ENCODE peak calls at places on chromosomes 12 and 14, in nine cellular contexts. One of them, this sample, is unnamed.

GRCh38 chr12:113271853-113272561 is 50.7 kb downstream of the TPCN1 start:
- DNase-seq in kidney: peak
- DNase-seq in endothelial cell of umbilical vein: no peak
- DNase-seq in CD4-positive, alpha-beta memory T cell: no peak
- DNase-seq in PC-9: no peak
- DNase-seq in fibroblast of pulmonary artery: peak
- DNase-seq in epithelial cell of proximal tubule: peak
- DNase-seq in HCT116: no peak
- DNase-seq in lower lobe of right lung: peak
- DNase-seq in this sample: no peak

GRCh38 chr12:64893961-64894360 is 69.5 kb downstream of the TBC1D30 start:
- DNase-seq in kidney: no peak
- DNase-seq in endothelial cell of umbilical vein: peak
- DNase-seq in CD4-positive, alpha-beta memory T cell: no peak
- DNase-seq in PC-9: no peak
- DNase-seq in fibroblast of pulmonary artery: peak
- DNase-seq in epithelial cell of proximal tubule: no peak
- DNase-seq in HCT116: no peak
- DNase-seq in lower lobe of right lung: no peak
- DNase-seq in this sample: no peak

GRCh38 chr14:61470261-61470953 is 149.0 kb downstream of the PRKCH start:
- DNase-seq in kidney: no peak
- DNase-seq in endothelial cell of umbilical vein: peak
- DNase-seq in CD4-positive, alpha-beta memory T cell: no peak
- DNase-seq in PC-9: no peak
- DNase-seq in fibroblast of pulmonary artery: peak
- DNase-seq in epithelial cell of proximal tubule: no peak
- DNase-seq in HCT116: no peak
- DNase-seq in lower lobe of right lung: no peak
- DNase-seq in this sample: no peak

GRCh38 chr12:16119618-16120017 is 157.9 kb downstream of the SLC15A5 start:
- DNase-seq in kidney: no peak
- DNase-seq in endothelial cell of umbilical vein: no peak
- DNase-seq in CD4-positive, alpha-beta memory T cell: no peak
- DNase-seq in PC-9: no peak
- DNase-seq in fibroblast of pulmonary artery: no peak
- DNase-seq in epithelial cell of proximal tubule: no peak
- DNase-seq in HCT116: no peak
- DNase-seq in lower lobe of right lung: no peak
- DNase-seq in this sample: no peak

GRCh38 chr12:5806376-5807089 is 138.5 kb downstream of the ANO2 start:
- DNase-seq in kidney: no peak
- DNase-seq in endothelial cell of umbilical vein: no peak
- DNase-seq in CD4-positive, alpha-beta memory T cell: no peak
- DNase-seq in PC-9: no peak
- DNase-seq in fibroblast of pulmonary artery: no peak
- DNase-seq in epithelial cell of proximal tubule: no peak
- DNase-seq in HCT116: no peak
- DNase-seq in lower lobe of right lung: peak
- DNase-seq in this sample: no peak

GRCh38 chr12:80400591-80400991 is 43.4 kb upstream of the PTPRQ start:
- DNase-seq in kidney: peak
- DNase-seq in endothelial cell of umbilical vein: peak
- DNase-seq in CD4-positive, alpha-beta memory T cell: no peak
- DNase-seq in PC-9: no peak
- DNase-seq in fibroblast of pulmonary artery: peak
- DNase-seq in epithelial cell of proximal tubule: no peak
- DNase-seq in HCT116: no peak
- DNase-seq in lower lobe of right lung: no peak
- DNase-seq in this sample: peak

GRCh38 chr14:56903304-56904021 is 93.2 kb upstream of the OTX2 start:
- DNase-seq in kidney: no peak
- DNase-seq in endothelial cell of umbilical vein: no peak
- DNase-seq in CD4-positive, alpha-beta memory T cell: no peak
- DNase-seq in PC-9: no peak
- DNase-seq in fibroblast of pulmonary artery: no peak
- DNase-seq in epithelial cell of proximal tubule: no peak
- DNase-seq in HCT116: no peak
- DNase-seq in lower lobe of right lung: no peak
- DNase-seq in this sample: no peak

GRCh38 chr12:26826437-26826836 is 6.6 kb downstream of the ITPR2 start:
- DNase-seq in kidney: no peak
- DNase-seq in endothelial cell of umbilical vein: no peak
- DNase-seq in CD4-positive, alpha-beta memory T cell: no peak
- DNase-seq in PC-9: no peak
- DNase-seq in fibroblast of pulmonary artery: no peak
- DNase-seq in epithelial cell of proximal tubule: no peak
- DNase-seq in HCT116: no peak
- DNase-seq in lower lobe of right lung: no peak
- DNase-seq in this sample: no peak

GRCh38 chr12:127811988-127812387 is 455.0 kb upstream of the TMEM132C start:
- DNase-seq in kidney: no peak
- DNase-seq in endothelial cell of umbilical vein: no peak
- DNase-seq in CD4-positive, alpha-beta memory T cell: no peak
- DNase-seq in PC-9: no peak
- DNase-seq in fibroblast of pulmonary artery: peak
- DNase-seq in epithelial cell of proximal tubule: no peak
- DNase-seq in HCT116: no peak
- DNase-seq in lower lobe of right lung: no peak
- DNase-seq in this sample: no peak

GRCh38 chr12:71085575-71085974 is 72.2 kb downstream of the TSPAN8 start:
- DNase-seq in kidney: no peak
- DNase-seq in endothelial cell of umbilical vein: no peak
- DNase-seq in CD4-positive, alpha-beta memory T cell: no peak
- DNase-seq in PC-9: no peak
- DNase-seq in fibroblast of pulmonary artery: peak
- DNase-seq in epithelial cell of proximal tubule: no peak
- DNase-seq in HCT116: no peak
- DNase-seq in lower lobe of right lung: no peak
- DNase-seq in this sample: no peak

GRCh38 chr12:131872154-131873046 is 22.0 kb upstream of the ULK1 start:
- DNase-seq in kidney: peak
- DNase-seq in endothelial cell of umbilical vein: no peak
- DNase-seq in CD4-positive, alpha-beta memory T cell: no peak
- DNase-seq in PC-9: peak
- DNase-seq in fibroblast of pulmonary artery: peak
- DNase-seq in epithelial cell of proximal tubule: no peak
- DNase-seq in HCT116: peak
- DNase-seq in lower lobe of right lung: no peak
- DNase-seq in this sample: no peak

GRCh38 chr12:113244015-113244983 is 23.0 kb downstream of the TPCN1 start:
- DNase-seq in kidney: peak
- DNase-seq in endothelial cell of umbilical vein: peak
- DNase-seq in CD4-positive, alpha-beta memory T cell: no peak
- DNase-seq in PC-9: no peak
- DNase-seq in fibroblast of pulmonary artery: peak
- DNase-seq in epithelial cell of proximal tubule: no peak
- DNase-seq in HCT116: no peak
- DNase-seq in lower lobe of right lung: peak
- DNase-seq in this sample: no peak

GRCh38 chr14:29618323-29619067 is 309.2 kb downstream of the PRKD1 start:
- DNase-seq in kidney: no peak
- DNase-seq in endothelial cell of umbilical vein: no peak
- DNase-seq in CD4-positive, alpha-beta memory T cell: no peak
- DNase-seq in PC-9: no peak
- DNase-seq in fibroblast of pulmonary artery: no peak
- DNase-seq in epithelial cell of proximal tubule: no peak
- DNase-seq in HCT116: no peak
- DNase-seq in lower lobe of right lung: no peak
- DNase-seq in this sample: no peak

GRCh38 chr12:119803391-119803791 is 73.7 kb downstream of the CIT start:
- DNase-seq in kidney: no peak
- DNase-seq in endothelial cell of umbilical vein: no peak
- DNase-seq in CD4-positive, alpha-beta memory T cell: no peak
- DNase-seq in PC-9: no peak
- DNase-seq in fibroblast of pulmonary artery: peak
- DNase-seq in epithelial cell of proximal tubule: no peak
- DNase-seq in HCT116: no peak
- DNase-seq in lower lobe of right lung: no peak
- DNase-seq in this sample: no peak

GRCh38 chr12:108133482-108133881 is 4.4 kb downstream of the WSCD2 start:
- DNase-seq in kidney: no peak
- DNase-seq in endothelial cell of umbilical vein: no peak
- DNase-seq in CD4-positive, alpha-beta memory T cell: no peak
- DNase-seq in PC-9: no peak
- DNase-seq in fibroblast of pulmonary artery: no peak
- DNase-seq in epithelial cell of proximal tubule: no peak
- DNase-seq in HCT116: no peak
- DNase-seq in lower lobe of right lung: no peak
- DNase-seq in this sample: no peak

GRCh38 chr14:60485057-60485599 is 735 bp downstream of the C14orf39 start:
- DNase-seq in kidney: no peak
- DNase-seq in endothelial cell of umbilical vein: no peak
- DNase-seq in CD4-positive, alpha-beta memory T cell: no peak
- DNase-seq in PC-9: no peak
- DNase-seq in fibroblast of pulmonary artery: no peak
- DNase-seq in epithelial cell of proximal tubule: no peak
- DNase-seq in HCT116: no peak
- DNase-seq in lower lobe of right lung: no peak
- DNase-seq in this sample: no peak

GRCh38 chr12:1582709-1583050 is 11.7 kb downstream of the FBXL14 start:
- DNase-seq in kidney: no peak
- DNase-seq in endothelial cell of umbilical vein: no peak
- DNase-seq in CD4-positive, alpha-beta memory T cell: no peak
- DNase-seq in PC-9: no peak
- DNase-seq in fibroblast of pulmonary artery: no peak
- DNase-seq in epithelial cell of proximal tubule: no peak
- DNase-seq in HCT116: no peak
- DNase-seq in lower lobe of right lung: no peak
- DNase-seq in this sample: no peak

GRCh38 chr12:16349132-16349463 is 1.7 kb downstream of the MGST1 start:
- DNase-seq in kidney: no peak
- DNase-seq in endothelial cell of umbilical vein: peak
- DNase-seq in CD4-positive, alpha-beta memory T cell: no peak
- DNase-seq in PC-9: peak
- DNase-seq in fibroblast of pulmonary artery: peak
- DNase-seq in epithelial cell of proximal tubule: no peak
- DNase-seq in HCT116: no peak
- DNase-seq in lower lobe of right lung: peak
- DNase-seq in this sample: no peak

GRCh38 chr12:13203028-13203922 is 6.7 kb downstream of the EMP1 start:
- DNase-seq in kidney: no peak
- DNase-seq in endothelial cell of umbilical vein: peak
- DNase-seq in CD4-positive, alpha-beta memory T cell: no peak
- DNase-seq in PC-9: peak
- DNase-seq in fibroblast of pulmonary artery: peak
- DNase-seq in epithelial cell of proximal tubule: no peak
- DNase-seq in HCT116: no peak
- DNase-seq in lower lobe of right lung: peak
- DNase-seq in this sample: no peak

GRCh38 chr12:57605308-57606015 is 838 bp downstream of the DTX3 start:
- DNase-seq in kidney: no peak
- DNase-seq in endothelial cell of umbilical vein: no peak
- DNase-seq in CD4-positive, alpha-beta memory T cell: no peak
- DNase-seq in PC-9: no peak
- DNase-seq in fibroblast of pulmonary artery: no peak
- DNase-seq in epithelial cell of proximal tubule: no peak
- DNase-seq in HCT116: no peak
- DNase-seq in lower lobe of right lung: no peak
- DNase-seq in this sample: no peak

GRCh38 chr14:54564071-54564798 is 2.7 kb upstream of the SAMD4A start:
- DNase-seq in kidney: no peak
- DNase-seq in endothelial cell of umbilical vein: peak
- DNase-seq in CD4-positive, alpha-beta memory T cell: peak
- DNase-seq in PC-9: no peak
- DNase-seq in fibroblast of pulmonary artery: peak
- DNase-seq in epithelial cell of proximal tubule: no peak
- DNase-seq in HCT116: no peak
- DNase-seq in lower lobe of right lung: no peak
- DNase-seq in this sample: peak

GRCh38 chr12:3207858-3208257 is 130.7 kb downstream of the TSPAN9 start:
- DNase-seq in kidney: no peak
- DNase-seq in endothelial cell of umbilical vein: no peak
- DNase-seq in CD4-positive, alpha-beta memory T cell: no peak
- DNase-seq in PC-9: no peak
- DNase-seq in fibroblast of pulmonary artery: no peak
- DNase-seq in epithelial cell of proximal tubule: no peak
- DNase-seq in HCT116: peak
- DNase-seq in lower lobe of right lung: no peak
- DNase-seq in this sample: no peak

GRCh38 chr12:9866786-9867379 is 2.3 kb downstream of the CLEC2B start:
- DNase-seq in kidney: no peak
- DNase-seq in endothelial cell of umbilical vein: no peak
- DNase-seq in CD4-positive, alpha-beta memory T cell: no peak
- DNase-seq in PC-9: no peak
- DNase-seq in fibroblast of pulmonary artery: no peak
- DNase-seq in epithelial cell of proximal tubule: no peak
- DNase-seq in HCT116: no peak
- DNase-seq in lower lobe of right lung: no peak
- DNase-seq in this sample: no peak
- H3K4me3 ChIP-seq in kidney: peak
- H3K4me3 ChIP-seq in endothelial cell of umbilical vein: peak
- H3K4me3 ChIP-seq in CD4-positive, alpha-beta memory T cell: peak
- H3K4me3 ChIP-seq in PC-9: no peak
- H3K4me3 ChIP-seq in fibroblast of pulmonary artery: no peak
- H3K4me3 ChIP-seq in epithelial cell of proximal tubule: no peak
- H3K4me3 ChIP-seq in HCT116: no peak
- H3K4me3 ChIP-seq in lower lobe of right lung: peak
- H3K4me3 ChIP-seq in this sample: peak

GRCh38 chr12:124581792-124582424 is 14.5 kb upstream of the NCOR2 start:
- DNase-seq in kidney: peak
- DNase-seq in endothelial cell of umbilical vein: no peak
- DNase-seq in CD4-positive, alpha-beta memory T cell: no peak
- DNase-seq in PC-9: no peak
- DNase-seq in fibroblast of pulmonary artery: no peak
- DNase-seq in epithelial cell of proximal tubule: no peak
- DNase-seq in HCT116: no peak
- DNase-seq in lower lobe of right lung: peak
- DNase-seq in this sample: no peak
- H3K4me3 ChIP-seq in kidney: no peak
- H3K4me3 ChIP-seq in endothelial cell of umbilical vein: no peak
- H3K4me3 ChIP-seq in CD4-positive, alpha-beta memory T cell: no peak
- H3K4me3 ChIP-seq in PC-9: no peak
- H3K4me3 ChIP-seq in fibroblast of pulmonary artery: no peak
- H3K4me3 ChIP-seq in epithelial cell of proximal tubule: no peak
- H3K4me3 ChIP-seq in HCT116: no peak
- H3K4me3 ChIP-seq in lower lobe of right lung: no peak
- H3K4me3 ChIP-seq in this sample: no peak

GRCh38 chr14:36245223-36245622 is 68.7 kb upstream of the PTCSC3 start:
- DNase-seq in kidney: no peak
- DNase-seq in endothelial cell of umbilical vein: no peak
- DNase-seq in CD4-positive, alpha-beta memory T cell: no peak
- DNase-seq in PC-9: no peak
- DNase-seq in fibroblast of pulmonary artery: no peak
- DNase-seq in epithelial cell of proximal tubule: no peak
- DNase-seq in HCT116: no peak
- DNase-seq in lower lobe of right lung: no peak
- DNase-seq in this sample: no peak
- H3K4me3 ChIP-seq in kidney: no peak
- H3K4me3 ChIP-seq in endothelial cell of umbilical vein: no peak
- H3K4me3 ChIP-seq in CD4-positive, alpha-beta memory T cell: no peak
- H3K4me3 ChIP-seq in PC-9: no peak
- H3K4me3 ChIP-seq in fibroblast of pulmonary artery: no peak
- H3K4me3 ChIP-seq in epithelial cell of proximal tubule: no peak
- H3K4me3 ChIP-seq in HCT116: no peak
- H3K4me3 ChIP-seq in lower lobe of right lung: no peak
- H3K4me3 ChIP-seq in this sample: no peak

DNA sequence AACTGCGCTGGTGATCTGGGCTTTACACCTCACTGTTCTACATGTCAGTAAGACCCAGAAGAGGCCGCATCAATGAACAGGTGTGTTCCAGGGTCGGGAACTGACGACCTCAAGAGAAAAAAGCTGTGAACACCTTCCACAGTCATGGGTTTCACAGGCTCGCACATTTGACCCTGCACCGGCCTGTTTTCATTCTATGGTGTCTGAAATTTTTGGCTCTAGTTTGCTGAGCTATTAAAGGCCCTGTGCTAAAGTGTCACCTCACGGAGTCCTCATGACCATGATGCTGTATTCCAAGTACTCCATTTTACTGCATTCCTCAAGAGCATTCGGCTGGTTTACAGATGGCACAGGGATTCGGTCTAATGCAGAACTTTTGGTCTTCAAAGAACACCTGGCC is 78.9 kb downstream of the KDM2B start:
- DNase-seq in kidney: no peak
- DNase-seq in endothelial cell of umbilical vein: no peak
- DNase-seq in CD4-positive, alpha-beta memory T cell: no peak
- DNase-seq in PC-9: no peak
- DNase-seq in fibroblast of pulmonary artery: no peak
- DNase-seq in epithelial cell of proximal tubule: no peak
- DNase-seq in HCT116: no peak
- DNase-seq in lower lobe of right lung: no peak
- DNase-seq in this sample: no peak
- H3K4me3 ChIP-seq in kidney: no peak
- H3K4me3 ChIP-seq in endothelial cell of umbilical vein: no peak
- H3K4me3 ChIP-seq in CD4-positive, alpha-beta memory T cell: no peak
- H3K4me3 ChIP-seq in PC-9: no peak
- H3K4me3 ChIP-seq in fibroblast of pulmonary artery: no peak
- H3K4me3 ChIP-seq in epithelial cell of proximal tubule: no peak
- H3K4me3 ChIP-seq in HCT116: no peak
- H3K4me3 ChIP-seq in lower lobe of right lung: no peak
- H3K4me3 ChIP-seq in this sample: no peak

This sample was measured in GM06990.